ENCODE peak calls at places on chromosome 1, in five cellular contexts. One of them, this sample, is unnamed.

GRCh38 chr1:61330571-61330970 is 248.2 kb downstream of the NFIA start:
- DNase-seq in endodermal cell: no peak
- DNase-seq in WTC11: no peak
- DNase-seq in transverse colon: no peak
- DNase-seq in glutamatergic neuron: no peak
- DNase-seq in this sample: no peak

GRCh38 chr1:200247513-200247912 is 162.3 kb downstream of the ZNF281 start:
- DNase-seq in endodermal cell: no peak
- DNase-seq in WTC11: no peak
- DNase-seq in transverse colon: no peak
- DNase-seq in glutamatergic neuron: no peak
- DNase-seq in this sample: no peak

GRCh38 chr1:153697873-153698647 is 19.6 kb downstream of the NPR1 start:
- DNase-seq in endodermal cell: peak
- DNase-seq in WTC11: peak
- DNase-seq in transverse colon: no peak
- DNase-seq in glutamatergic neuron: peak
- DNase-seq in this sample: no peak

GRCh38 chr1:58013237-58013636 is 533.3 kb downstream of the OMA1 start:
- DNase-seq in endodermal cell: peak
- DNase-seq in WTC11: no peak
- DNase-seq in transverse colon: no peak
- DNase-seq in glutamatergic neuron: peak
- DNase-seq in this sample: no peak

GRCh38 chr1:171329251-171329650 is 15.3 kb downstream of the FMO4 start:
- DNase-seq in endodermal cell: no peak
- DNase-seq in WTC11: no peak
- DNase-seq in transverse colon: no peak
- DNase-seq in glutamatergic neuron: no peak
- DNase-seq in this sample: no peak

GRCh38 chr1:231016234-231016633 is 23.8 kb downstream of the FAM89A start:
- DNase-seq in endodermal cell: no peak
- DNase-seq in WTC11: no peak
- DNase-seq in transverse colon: no peak
- DNase-seq in glutamatergic neuron: no peak
- DNase-seq in this sample: no peak

GRCh38 chr1:64038965-64039926 is 164.2 kb upstream of the UBE2U start:
- DNase-seq in endodermal cell: no peak
- DNase-seq in WTC11: peak
- DNase-seq in transverse colon: no peak
- DNase-seq in glutamatergic neuron: no peak
- DNase-seq in this sample: peak

GRCh38 chr1:162443906-162444305 is 32.0 kb upstream of the SH2D1B start:
- DNase-seq in endodermal cell: peak
- DNase-seq in WTC11: no peak
- DNase-seq in transverse colon: no peak
- DNase-seq in glutamatergic neuron: no peak
- DNase-seq in this sample: no peak

GRCh38 chr1:198553017-198553416 is 12.5 kb upstream of the ATP6V1G3 start:
- DNase-seq in endodermal cell: no peak
- DNase-seq in WTC11: no peak
- DNase-seq in transverse colon: no peak
- DNase-seq in glutamatergic neuron: no peak
- DNase-seq in this sample: no peak

GRCh38 chr1:71311396-71311795 is 230.6 kb upstream of the ZRANB2 start:
- DNase-seq in endodermal cell: no peak
- DNase-seq in WTC11: no peak
- DNase-seq in transverse colon: no peak
- DNase-seq in glutamatergic neuron: no peak
- DNase-seq in this sample: no peak

GRCh38 chr1:159197767-159198557 is 6.7 kb upstream of the ACKR1 start:
- DNase-seq in endodermal cell: peak
- DNase-seq in WTC11: peak
- DNase-seq in transverse colon: peak
- DNase-seq in glutamatergic neuron: peak
- DNase-seq in this sample: peak

GRCh38 chr1:225483818-225484656 is 56.2 kb upstream of the LBR start:
- DNase-seq in endodermal cell: peak
- DNase-seq in WTC11: peak
- DNase-seq in transverse colon: no peak
- DNase-seq in glutamatergic neuron: no peak
- DNase-seq in this sample: no peak

GRCh38 chr1:165397945-165398344 is 41.4 kb upstream of the LMX1A start:
- DNase-seq in endodermal cell: peak
- DNase-seq in WTC11: no peak
- DNase-seq in transverse colon: no peak
- DNase-seq in glutamatergic neuron: no peak
- DNase-seq in this sample: no peak

GRCh38 chr1:201085902-201086735 is 26.1 kb downstream of the CACNA1S start:
- DNase-seq in endodermal cell: peak
- DNase-seq in WTC11: peak
- DNase-seq in transverse colon: peak
- DNase-seq in glutamatergic neuron: peak
- DNase-seq in this sample: no peak

GRCh38 chr1:172469717-172470116 is 25.8 kb upstream of the PIGC start:
- DNase-seq in endodermal cell: no peak
- DNase-seq in WTC11: no peak
- DNase-seq in transverse colon: no peak
- DNase-seq in glutamatergic neuron: no peak
- DNase-seq in this sample: no peak

GRCh38 chr1:10033359-10033845 is 644 bp downstream of the UBE4B start:
- DNase-seq in endodermal cell: peak
- DNase-seq in WTC11: peak
- DNase-seq in transverse colon: peak
- DNase-seq in glutamatergic neuron: peak
- DNase-seq in this sample: no peak

GRCh38 chr1:100188617-100189016 is 10.6 kb upstream of the LRRC39 start:
- DNase-seq in endodermal cell: no peak
- DNase-seq in WTC11: no peak
- DNase-seq in transverse colon: no peak
- DNase-seq in glutamatergic neuron: no peak
- DNase-seq in this sample: no peak

GRCh38 chr1:23152966-23153684 is 15.5 kb downstream of the LUZP1 start:
- DNase-seq in endodermal cell: no peak
- DNase-seq in WTC11: no peak
- DNase-seq in transverse colon: no peak
- DNase-seq in glutamatergic neuron: no peak
- DNase-seq in this sample: no peak

GRCh38 chr1:91755176-91755575 is 130.8 kb downstream of the TGFBR3 start:
- DNase-seq in endodermal cell: no peak
- DNase-seq in WTC11: no peak
- DNase-seq in transverse colon: no peak
- DNase-seq in glutamatergic neuron: no peak
- DNase-seq in this sample: no peak

GRCh38 chr1:97379387-97380075 is 541.3 kb downstream of the DPYD start:
- DNase-seq in endodermal cell: no peak
- DNase-seq in WTC11: no peak
- DNase-seq in transverse colon: no peak
- DNase-seq in glutamatergic neuron: no peak
- DNase-seq in this sample: no peak

GRCh38 chr1:3727042-3727824 is 25.0 kb upstream of the CCDC27 start:
- DNase-seq in endodermal cell: peak
- DNase-seq in WTC11: peak
- DNase-seq in transverse colon: no peak
- DNase-seq in glutamatergic neuron: peak
- DNase-seq in this sample: no peak

GRCh38 chr1:3722846-3723245 is 29.4 kb upstream of the CCDC27 start:
- DNase-seq in endodermal cell: no peak
- DNase-seq in WTC11: no peak
- DNase-seq in transverse colon: no peak
- DNase-seq in glutamatergic neuron: no peak
- DNase-seq in this sample: no peak

GRCh38 chr1:3727825-3728776 is 24.1 kb upstream of the CCDC27 start:
- DNase-seq in endodermal cell: no peak
- DNase-seq in WTC11: no peak
- DNase-seq in transverse colon: no peak
- DNase-seq in glutamatergic neuron: peak
- DNase-seq in this sample: no peak

GRCh38 chr1:3721955-3722465 is 30.2 kb upstream of the CCDC27 start:
- DNase-seq in endodermal cell: no peak
- DNase-seq in WTC11: no peak
- DNase-seq in transverse colon: no peak
- DNase-seq in glutamatergic neuron: no peak
- DNase-seq in this sample: no peak

DNA sequence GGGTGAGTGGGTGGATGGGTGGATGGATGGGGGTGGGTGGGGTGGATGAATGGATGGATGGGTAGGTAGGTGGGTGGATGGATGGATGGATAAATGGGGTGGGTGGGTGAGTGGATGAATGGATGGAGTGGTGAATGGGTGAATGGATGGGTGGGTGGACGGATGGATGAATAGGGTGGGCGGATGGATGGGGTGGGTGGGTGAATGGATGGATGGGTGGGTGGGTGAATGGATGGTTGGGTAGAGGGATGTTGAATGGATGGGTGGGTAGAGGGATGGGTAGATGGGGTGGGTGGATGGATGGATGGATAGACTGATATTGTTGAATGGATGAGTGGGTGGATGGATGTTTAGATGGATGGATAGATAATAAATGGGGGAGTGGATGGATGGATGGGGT is 26.9 kb upstream of the CCDC27 start:
- DNase-seq in endodermal cell: no peak
- DNase-seq in WTC11: no peak
- DNase-seq in transverse colon: no peak
- DNase-seq in glutamatergic neuron: no peak
- DNase-seq in this sample: no peak
- TF ChIP-seq CTCF in endodermal cell: no peak
- TF ChIP-seq CTCF in WTC11: no peak
- TF ChIP-seq CTCF in transverse colon: no peak
- TF ChIP-seq CTCF in glutamatergic neuron: no peak
- TF ChIP-seq CTCF in this sample: no peak

DNA sequence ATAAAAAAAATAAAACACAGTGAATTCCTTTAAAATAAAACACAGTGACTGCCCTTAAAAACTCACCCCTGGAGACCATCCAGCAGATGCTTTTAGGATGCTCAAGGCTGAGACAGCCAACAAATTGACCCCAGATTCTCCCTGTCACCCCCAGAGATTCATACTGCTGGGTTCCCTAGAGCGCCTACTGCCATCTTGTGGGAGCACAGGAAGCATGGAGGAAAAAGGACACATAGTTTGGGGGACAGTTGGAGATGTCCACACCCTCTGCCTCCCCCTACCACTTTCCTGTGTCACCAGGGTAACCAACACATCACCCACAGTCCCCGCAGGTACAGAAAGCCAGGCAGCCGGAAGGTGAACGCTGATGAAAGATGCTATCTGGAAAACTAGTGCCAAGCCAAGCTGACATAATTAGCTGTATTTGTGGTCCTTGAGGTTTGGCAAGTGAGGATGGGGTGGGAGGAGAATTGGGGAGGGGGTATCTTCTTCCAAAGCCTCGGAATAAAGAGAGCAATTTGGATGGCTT is 30.8 kb downstream of the KLHDC7A start:
- DNase-seq in endodermal cell: no peak
- DNase-seq in WTC11: peak
- DNase-seq in transverse colon: no peak
- DNase-seq in glutamatergic neuron: no peak
- DNase-seq in this sample: no peak
- TF ChIP-seq CTCF in endodermal cell: peak
- TF ChIP-seq CTCF in WTC11: no peak
- TF ChIP-seq CTCF in transverse colon: no peak
- TF ChIP-seq CTCF in glutamatergic neuron: no peak
- TF ChIP-seq CTCF in this sample: no peak

DNA sequence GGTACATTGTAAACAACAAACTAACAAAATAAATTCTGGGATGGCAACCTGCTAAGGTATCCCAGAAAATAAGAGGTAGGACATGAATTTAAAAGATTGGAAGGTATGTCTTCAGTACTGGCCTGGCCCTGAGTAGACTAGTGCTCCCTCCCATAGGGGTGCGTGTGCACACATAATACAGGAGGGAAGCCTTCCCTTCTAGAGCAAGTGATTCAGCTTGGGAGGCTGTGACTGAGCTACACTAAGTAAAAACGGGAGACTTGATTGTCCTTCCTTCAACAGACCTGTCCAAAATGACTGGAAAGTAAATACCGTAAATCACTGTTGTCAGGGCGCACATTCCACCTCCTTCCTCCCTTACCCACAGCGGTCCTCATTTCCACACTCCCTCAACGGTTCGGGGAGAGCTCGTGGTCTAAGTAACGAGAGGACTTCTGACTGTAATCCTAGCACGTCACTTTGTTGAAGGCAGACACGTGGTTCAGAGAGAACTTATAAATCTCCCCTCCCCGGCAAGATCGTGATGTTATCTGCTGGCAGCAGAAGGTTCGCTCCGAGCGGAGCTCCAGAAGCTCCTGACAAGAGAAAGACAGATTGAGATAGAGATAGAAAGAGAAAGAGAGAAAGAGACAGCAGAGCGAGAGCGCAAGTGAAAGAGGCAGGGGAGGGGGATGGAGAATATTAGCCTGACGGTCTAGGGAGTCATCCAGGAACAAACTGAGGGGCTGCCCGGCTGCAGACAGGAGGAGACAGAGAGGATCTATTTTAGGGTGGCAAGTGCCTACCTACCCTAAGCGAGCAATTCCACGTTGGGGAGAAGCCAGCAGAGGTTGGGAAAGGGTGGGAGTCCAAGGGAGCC is at the start of gene TGFB2:
- DNase-seq in endodermal cell: no peak
- DNase-seq in WTC11: no peak
- DNase-seq in transverse colon: peak
- DNase-seq in glutamatergic neuron: no peak
- DNase-seq in this sample: no peak
- TF ChIP-seq CTCF in endodermal cell: peak
- TF ChIP-seq CTCF in WTC11: no peak
- TF ChIP-seq CTCF in transverse colon: no peak
- TF ChIP-seq CTCF in glutamatergic neuron: no peak
- TF ChIP-seq CTCF in this sample: no peak

GRCh38 chr1:95467036-95467435 is 233.0 kb downstream of the RWDD3 start:
- DNase-seq in endodermal cell: no peak
- DNase-seq in WTC11: no peak
- DNase-seq in transverse colon: no peak
- DNase-seq in glutamatergic neuron: no peak
- DNase-seq in this sample: no peak
- TF ChIP-seq CTCF in endodermal cell: peak
- TF ChIP-seq CTCF in WTC11: no peak
- TF ChIP-seq CTCF in transverse colon: no peak
- TF ChIP-seq CTCF in glutamatergic neuron: no peak
- TF ChIP-seq CTCF in this sample: no peak

GRCh38 chr1:175341631-175342429 is 149.3 kb upstream of the KIAA0040 start:
- DNase-seq in endodermal cell: no peak
- DNase-seq in WTC11: no peak
- DNase-seq in transverse colon: no peak
- DNase-seq in glutamatergic neuron: no peak
- DNase-seq in this sample: no peak
- TF ChIP-seq CTCF in endodermal cell: no peak
- TF ChIP-seq CTCF in WTC11: no peak
- TF ChIP-seq CTCF in transverse colon: no peak
- TF ChIP-seq CTCF in glutamatergic neuron: no peak
- TF ChIP-seq CTCF in this sample: no peak

This sample was measured in mesothelial cell of epicardium.